ENCODE peak calls at places on chromosomes 12 and 14, in five cellular contexts. One of them, this sample, is unnamed.

GRCh38 chr14:60266021-60266937 is 17.3 kb downstream of the PPM1A start:
- DNase-seq in natural killer cell: no peak
- DNase-seq in cardiac fibroblast: peak; percentile 33
- DNase-seq in NCI-H2171 treated with DMSO at 0.1 percent for 48 hours: peak; percentile 43
- DNase-seq in HuH-7: peak; percentile 39
- DNase-seq in this sample: no peak

GRCh38 chr14:36054353-36055051 is 122.0 kb downstream of the PTCSC3 start:
- DNase-seq in NCI-H2171 treated with DMSO at 0.1 percent for 48 hours: no peak
- DNase-seq in natural killer cell: no peak
- DNase-seq in cardiac fibroblast: no peak
- DNase-seq in HuH-7: no peak
- DNase-seq in this sample: no peak

GRCh38 chr14:94768521-94769412 is 1.1 kb downstream of the GSC start:
- DNase-seq in natural killer cell: no peak
- DNase-seq in cardiac fibroblast: no peak
- DNase-seq in HuH-7: no peak
- DNase-seq in NCI-H2171 treated with DMSO at 0.1 percent for 48 hours: no peak
- DNase-seq in this sample: no peak

GRCh38 chr12:56078931-56079728 is 835 bp upstream of the ERBB3 start:
- DNase-seq in cardiac fibroblast: peak; percentile 87
- DNase-seq in NCI-H2171 treated with DMSO at 0.1 percent for 48 hours: peak; percentile 69
- DNase-seq in HuH-7: peak; percentile 92
- DNase-seq in natural killer cell: peak; percentile 38
- DNase-seq in this sample: no peak

GRCh38 chr12:2628401-2628800 is 166.4 kb upstream of the FKBP4 start:
- DNase-seq in HuH-7: no peak
- DNase-seq in cardiac fibroblast: no peak
- DNase-seq in natural killer cell: no peak
- DNase-seq in NCI-H2171 treated with DMSO at 0.1 percent for 48 hours: no peak
- DNase-seq in this sample: no peak

GRCh38 chr14:28609228-28609828 is 157.3 kb upstream of the FOXG1 start:
- DNase-seq in cardiac fibroblast: peak; percentile 80
- DNase-seq in natural killer cell: no peak
- DNase-seq in NCI-H2171 treated with DMSO at 0.1 percent for 48 hours: peak; percentile 64
- DNase-seq in HuH-7: peak; percentile 4
- DNase-seq in this sample: peak; percentile 48

GRCh38 chr14:78010688-78011087 is 159.5 kb upstream of the NRXN3 start:
- DNase-seq in HuH-7: no peak
- DNase-seq in natural killer cell: no peak
- DNase-seq in NCI-H2171 treated with DMSO at 0.1 percent for 48 hours: no peak
- DNase-seq in cardiac fibroblast: peak; percentile 32
- DNase-seq in this sample: no peak

GRCh38 chr14:69046468-69046867 is 67.4 kb upstream of the ACTN1 start:
- DNase-seq in cardiac fibroblast: peak; percentile 94
- DNase-seq in natural killer cell: no peak
- DNase-seq in HuH-7: no peak
- DNase-seq in NCI-H2171 treated with DMSO at 0.1 percent for 48 hours: no peak
- DNase-seq in this sample: no peak

GRCh38 chr14:53954551-53955233 is 1.9 kb downstream of the BMP4 start:
- DNase-seq in cardiac fibroblast: peak; percentile 41
- DNase-seq in NCI-H2171 treated with DMSO at 0.1 percent for 48 hours: no peak
- DNase-seq in HuH-7: no peak
- DNase-seq in natural killer cell: no peak
- DNase-seq in this sample: no peak

GRCh38 chr14:90175631-90176030 is 80.7 kb upstream of the PSMC1 start:
- DNase-seq in natural killer cell: no peak
- DNase-seq in HuH-7: no peak
- DNase-seq in NCI-H2171 treated with DMSO at 0.1 percent for 48 hours: no peak
- DNase-seq in cardiac fibroblast: no peak
- DNase-seq in this sample: no peak

GRCh38 chr12:66055837-66056319 is 74.7 kb downstream of the LLPH start:
- DNase-seq in cardiac fibroblast: no peak
- DNase-seq in NCI-H2171 treated with DMSO at 0.1 percent for 48 hours: no peak
- DNase-seq in natural killer cell: no peak
- DNase-seq in HuH-7: no peak
- DNase-seq in this sample: no peak

GRCh38 chr12:108337235-108338223 is 1.6 kb downstream of the CMKLR1 start:
- DNase-seq in HuH-7: peak; percentile 73
- DNase-seq in cardiac fibroblast: peak; percentile 14
- DNase-seq in NCI-H2171 treated with DMSO at 0.1 percent for 48 hours: peak; percentile 27
- DNase-seq in natural killer cell: peak; percentile 36
- DNase-seq in this sample: no peak

GRCh38 chr14:37546621-37547447 is 48.2 kb downstream of the FOXA1 start:
- DNase-seq in HuH-7: peak; percentile 42
- DNase-seq in cardiac fibroblast: no peak
- DNase-seq in NCI-H2171 treated with DMSO at 0.1 percent for 48 hours: peak; percentile 43
- DNase-seq in natural killer cell: no peak
- DNase-seq in this sample: no peak

This sample was measured in NCI-H2107.